ENCODE peak calls at places on chromosomes 7 and 10, in five cellular contexts. V is A549; F is transverse colon; B is CD8-positive, alpha-beta T cell; M is aorta. Y is an unnamed sample.

GRCh38 chr10:28678687-28679457 is 1.6 kb downstream of the BAMBI start:
- DNase-seq in V (no peak), F (no peak), B (no peak), M (no peak), Y (no peak)

GRCh38 chr7:17633099-17633498 is 307.2 kb downstream of the SNX13 start:
- DNase-seq in V (peak; percentile 78), F (no peak), B (no peak), M (no peak), Y (no peak)

GRCh38 chr7:46512901-46513431 is 591.9 kb upstream of the IGFBP3 start:
- DNase-seq in V (peak; percentile 90), F (no peak), B (no peak), M (no peak), Y (no peak)

GRCh38 chr10:17248964-17249363 is 20.9 kb downstream of the VIM start:
- DNase-seq in V (no peak), F (no peak), B (no peak), M (no peak), Y (no peak)

GRCh38 chr10:12720217-12720981 is 281.1 kb downstream of the CCDC3 start:
- DNase-seq in V (peak; percentile 92), F (peak; percentile 92), B (no peak), M (peak; percentile 95), Y (no peak)

GRCh38 chr7:17521437-17521836 is 223.0 kb downstream of the AHR start:
- DNase-seq in V (no peak), F (no peak), B (no peak), M (no peak), Y (no peak)

GRCh38 chr10:79025113-79025832 is 43.5 kb upstream of the ZMIZ1 start:
- DNase-seq in V (no peak), F (no peak), B (peak; percentile 63), M (peak; percentile 65), Y (peak; percentile 40)

GRCh38 chr7:7099584-7100014 is 82.7 kb upstream of the C1GALT1 start:
- DNase-seq in V (peak; percentile 79), F (peak; percentile 28), B (no peak), M (peak; percentile 83), Y (no peak)

GRCh38 chr7:151626422-151627115 is 106.9 kb upstream of the RHEB start:
- DNase-seq in V (peak; percentile 76), F (peak; percentile 41), B (peak; percentile 27), M (no peak), Y (peak; percentile 54)

DNA sequence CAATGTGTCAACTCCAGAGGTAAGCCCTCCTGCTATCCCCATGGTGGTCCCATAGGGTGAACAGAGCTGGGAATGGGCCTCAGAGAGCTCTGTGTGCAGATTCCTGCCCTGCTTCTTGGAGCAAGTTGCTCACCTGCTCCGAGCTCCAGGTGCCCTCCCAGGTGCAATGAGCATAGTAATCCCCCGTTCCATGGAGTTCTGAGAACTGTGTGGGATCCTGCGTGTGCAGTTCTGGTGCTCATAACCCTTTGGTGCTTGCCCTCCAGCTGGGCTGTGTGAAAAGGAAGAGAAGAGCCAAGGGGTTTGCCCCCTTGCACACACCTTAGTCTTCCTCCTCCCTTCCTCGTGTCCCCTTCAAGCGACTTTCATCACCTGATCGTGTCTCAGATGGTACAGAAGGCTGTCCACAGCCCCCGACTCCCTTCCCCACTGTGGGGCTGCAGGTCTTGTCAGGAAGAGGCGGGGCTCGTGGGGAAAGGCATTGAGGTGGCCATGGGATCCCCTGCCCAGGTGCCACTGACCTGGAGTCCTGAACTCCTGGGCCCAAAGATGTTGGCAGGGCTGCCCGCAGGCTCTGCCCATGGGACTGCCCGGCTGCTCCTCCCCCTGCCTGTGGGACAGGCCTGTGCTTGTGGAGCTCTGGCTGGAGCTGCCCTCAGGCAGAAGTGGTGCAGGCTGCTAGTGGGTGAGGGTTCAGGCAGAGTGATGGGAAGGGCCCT is 21.9 kb upstream of the ZNF488 start:
- DNase-seq in V (peak; percentile 26), F (no peak), B (no peak), M (no peak), Y (no peak)
- H3K4me1 ChIP-seq in V (peaks cover 66% of the 10 kb centered on the region), F (no peaks in the 10 kb centered on the region), B (no peaks in the 10 kb centered on the region), M (no peaks in the 10 kb centered on the region), Y (no peaks in the 10 kb centered on the region)

DNA sequence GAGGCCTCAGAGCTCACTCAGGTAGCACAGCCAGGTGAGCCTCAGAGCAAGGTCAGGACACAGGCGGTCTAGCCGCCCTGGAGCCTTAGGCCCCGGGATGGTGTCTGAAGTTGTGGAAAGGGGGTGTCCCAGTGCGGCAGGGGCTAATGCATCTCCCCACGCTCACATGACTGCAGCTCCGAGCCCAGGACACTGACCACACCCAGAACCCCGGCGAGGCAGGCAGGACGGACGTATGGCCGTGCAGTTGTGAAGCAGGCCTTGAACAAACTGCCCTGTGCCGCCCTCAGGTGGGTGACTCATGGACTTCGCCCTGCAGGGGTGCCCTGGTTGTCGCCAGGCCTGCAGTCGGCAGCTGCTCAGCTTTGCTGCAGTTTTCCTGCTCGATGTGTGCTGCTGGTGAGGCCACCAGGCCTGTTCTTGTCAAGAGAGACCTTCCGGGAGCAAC is 5.0 kb upstream of the PRKAR1B start:
- DNase-seq in V (peak; percentile 47), F (peak; percentile 83), B (peak; percentile 26), M (no peak), Y (no peak)
- H3K27ac ChIP-seq in V (peak overlapping the region; percentile 11), F (peak overlapping the region; percentile 50), B (no peak overlapping the region), M (no peak overlapping the region), Y (no peak overlapping the region)

GRCh38 chr7:24869572-24869971 is 110.4 kb downstream of the OSBPL3 start:
- DNase-seq in V (no peak), F (no peak), B (no peak), M (no peak), Y (no peak)
- H3K4me3 ChIP-seq in V (no peak overlapping the region), F (no peak overlapping the region), B (no peak overlapping the region), M (no peak overlapping the region), Y (no peak overlapping the region)

GRCh38 chr7:55122263-55122662 is 103.4 kb downstream of the EGFR start:
- DNase-seq in V (no peak), F (no peak), B (no peak), M (no peak), Y (no peak)
- H3K4me1 ChIP-seq in V (peaks cover 42% of the 10 kb centered on the region), F (peaks cover 6% of the 10 kb centered on the region), B (no peaks in the 10 kb centered on the region), M (no peaks in the 10 kb centered on the region), Y (no peaks in the 10 kb centered on the region)

GRCh38 chr10:110411047-110411410 is 86.7 kb upstream of the DUSP5 start:
- DNase-seq in V (peak; percentile 67), F (no peak), B (no peak), M (no peak), Y (no peak)

GRCh38 chr10:110409488-110409887 is 88.2 kb upstream of the DUSP5 start:
- DNase-seq in V (no peak), F (no peak), B (no peak), M (no peak), Y (no peak)

GRCh38 chr10:110410329-110411046 is 87.2 kb upstream of the DUSP5 start:
- DNase-seq in V (peak; percentile 98), F (peak; percentile 77), B (no peak), M (peak; percentile 91), Y (no peak)

GRCh38 chr10:110408943-110409342 is 88.8 kb upstream of the DUSP5 start:
- DNase-seq in V (no peak), F (no peak), B (no peak), M (no peak), Y (no peak)

DNA sequence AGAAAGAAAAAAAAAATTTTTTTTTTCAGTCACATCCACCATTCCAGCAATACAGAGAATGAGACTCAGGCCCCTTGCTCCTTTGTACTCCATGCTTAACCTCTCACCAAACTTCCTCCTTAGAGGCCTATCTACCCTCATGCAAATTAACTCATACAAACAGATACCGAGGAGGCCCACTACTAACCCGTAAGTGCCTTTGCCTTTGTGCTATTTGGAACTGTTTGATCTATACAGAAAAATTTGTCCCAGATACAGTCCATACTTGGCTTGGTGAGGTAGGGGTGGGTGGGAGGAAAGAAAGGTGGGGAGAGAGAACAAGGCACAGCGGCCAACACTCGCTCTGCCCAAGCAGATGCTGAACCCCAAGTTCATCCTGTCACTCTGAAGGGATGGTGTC is 87.8 kb upstream of the DUSP5 start:
- DNase-seq in V (no peak), F (no peak), B (no peak), M (no peak), Y (no peak)
- H3K27ac ChIP-seq in V (peak overlapping the region; percentile 99), F (peak overlapping the region; percentile 70), B (no peak overlapping the region), M (no peak overlapping the region), Y (no peak overlapping the region)